ENCODE peak calls at places on chromosomes 4 and X, in eight cellular contexts. W is GM23248, I is mucosa of descending colon, J is neural progenitor cell, A is ovary, S is neuronal stem cell, L is SK-N-SH, V is uterus. K is an unnamed sample. For H3K9me3 and H3K4me1, the result is how much of the 10 kb centered on the place peaks cover.

GRCh38 chr4:25169446-25169845 is 9.2 kb upstream of the SEPSECS start:
- DNase-seq in V (no peak), J (no peak), A (no peak), L (no peak), S (no peak), W (no peak), I (no peak), K (no peak)

GRCh38 chr4:83993774-83994173 is 457.9 kb downstream of the GPAT3 start:
- DNase-seq in A (no peak), L (no peak), J (peak), I (no peak), W (no peak), S (no peak), V (no peak), K (no peak)

GRCh38 chrX:84219551-84219950 is 31.6 kb upstream of the RPS6KA6 start:
- DNase-seq in S (no peak), J (no peak), W (peak), A (no peak), I (no peak), L (no peak), V (no peak), K (no peak)

GRCh38 chr4:1501754-1502500 is 95.7 kb upstream of the NKX1-1 start:
- DNase-seq in S (no peak), I (no peak), L (no peak), J (no peak), V (peak), W (no peak), A (no peak), K (no peak)

GRCh38 chrX:4239650-4240540 is 526.4 kb upstream of the PRKX start:
- DNase-seq in W (no peak), L (no peak), A (no peak), J (no peak), V (no peak), I (no peak), S (no peak), K (no peak)

GRCh38 chr4:175271010-175271630 is 353.0 kb downstream of the ADAM29 start:
- DNase-seq in J (no peak), S (no peak), L (no peak), W (no peak), V (no peak), I (no peak), A (no peak), K (no peak)

GRCh38 chrX:41781500-41781899 is 57.5 kb downstream of the GPR82 start:
- DNase-seq in W (peak), V (no peak), A (no peak), J (peak), L (peak), I (peak), S (no peak), K (peak)

GRCh38 chr4:133095591-133095990 is 53.5 kb upstream of the PCDH10 start:
- DNase-seq in L (no peak), V (no peak), I (no peak), W (no peak), A (no peak), J (no peak), S (no peak), K (no peak)

GRCh38 chr4:66489783-66490452 is 819.6 kb upstream of the EPHA5 start:
- DNase-seq in W (no peak), L (no peak), J (no peak), A (no peak), S (no peak), V (no peak), I (no peak), K (no peak)

GRCh38 chr4:27006247-27006603 is 145.6 kb downstream of the STIM2 start:
- DNase-seq in L (no peak), J (no peak), I (no peak), V (no peak), A (no peak), W (peak), S (no peak), K (no peak)

GRCh38 chr4:169573889-169574288 is 38.5 kb downstream of the NEK1 start:
- DNase-seq in W (no peak), I (no peak), S (no peak), V (no peak), A (no peak), J (no peak), L (no peak), K (no peak)

GRCh38 chr4:128349921-128350320 is 62.3 kb upstream of the PGRMC2 start:
- DNase-seq in I (no peak), L (no peak), V (no peak), A (no peak), J (no peak), S (no peak), W (peak), K (no peak)

GRCh38 chr4:85177092-85177491 is 210.6 kb upstream of the WDFY3 start:
- DNase-seq in W (no peak), A (no peak), L (no peak), I (no peak), J (no peak), V (no peak), S (no peak), K (no peak)

GRCh38 chr4:158805628-158806471 is 37.0 kb downstream of the FNIP2 start:
- DNase-seq in L (peak), W (peak), J (no peak), V (no peak), S (no peak), I (peak), A (no peak), K (peak)

GRCh38 chrX:132750312-132751042 is 208.0 kb downstream of the HS6ST2 start:
- DNase-seq in S (no peak), W (no peak), A (no peak), I (no peak), J (no peak), V (no peak), L (no peak), K (no peak)

GRCh38 chrX:53678667-53679066 is 7.9 kb downstream of the HUWE1 start:
- DNase-seq in V (no peak), L (no peak), I (no peak), S (no peak), A (no peak), J (peak), W (peak), K (no peak)

GRCh38 chr4:4555916-4556315 is 14.1 kb upstream of the STX18 start:
- DNase-seq in I (no peak), S (no peak), V (no peak), L (no peak), W (peak), J (no peak), A (no peak), K (no peak)

GRCh38 chrX:19334945-19335626 is 8.6 kb upstream of the PDHA1 start:
- DNase-seq in J (peak), A (no peak), L (no peak), I (no peak), S (peak), W (no peak), V (no peak), K (peak)

GRCh38 chr4:140020457-140021361 is 133.3 kb downstream of the MAML3 start:
- DNase-seq in J (no peak), V (no peak), W (no peak), S (no peak), I (no peak), L (no peak), A (no peak), K (no peak)

GRCh38 chrX:39930777-39931553 is 166.8 kb downstream of the BCOR start:
- DNase-seq in V (no peak), L (no peak), J (no peak), I (no peak), S (no peak), A (no peak), W (no peak), K (no peak)

GRCh38 chrX:131305926-131306325 is 16.8 kb upstream of the IGSF1 start:
- DNase-seq in J (no peak), L (no peak), I (no peak), W (no peak), V (no peak), A (no peak), S (no peak), K (no peak)

GRCh38 chr4:11566440-11567022 is 137.8 kb upstream of the HS3ST1 start:
- DNase-seq in S (no peak), W (no peak), L (no peak), J (no peak), V (no peak), I (no peak), A (no peak), K (no peak)

GRCh38 chr4:10611673-10612072 is 72.9 kb downstream of the CLNK start:
- DNase-seq in L (no peak), S (no peak), V (no peak), W (peak), J (no peak), I (no peak), A (no peak), K (no peak)

GRCh38 chr4:126267689-126268088 is 952.9 kb downstream of the FAT4 start:
- DNase-seq in W (peak), L (no peak), J (no peak), S (no peak), A (no peak), V (no peak), I (no peak), K (no peak)

DNA sequence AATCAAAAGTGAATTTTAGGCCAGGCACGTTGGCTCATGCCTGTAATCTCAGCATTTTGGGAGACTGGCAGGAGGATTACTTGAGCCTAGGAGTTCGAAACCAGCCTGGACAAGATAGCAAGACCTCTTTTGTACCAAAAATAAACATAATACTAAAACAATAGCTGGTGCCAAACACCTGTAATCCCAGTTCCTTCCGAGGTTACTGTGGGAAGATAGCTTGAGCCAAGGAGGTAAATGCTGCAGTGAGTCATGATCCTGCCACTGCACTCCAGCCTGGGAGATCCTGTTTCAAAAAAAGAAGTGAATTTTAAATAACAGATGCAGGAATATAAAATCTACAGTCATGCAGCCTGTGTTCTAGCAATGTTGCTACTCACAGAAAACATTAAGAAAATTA is 488.3 kb downstream of the PPARGC1A start:
- DNase-seq in L (no peak), I (no peak), A (no peak), S (no peak), V (no peak), W (no peak), J (no peak), K (no peak)
- H3K9me3 ChIP-seq in L (under half), I (under half), A (under half), S (under half), V (under half), W (under half), J (under half), K (under half)

GRCh38 chr4:86976801-86977485 is 42.1 kb downstream of the AFF1 start:
- DNase-seq in A (no peak), J (no peak), S (no peak), L (no peak), V (no peak), I (no peak), W (no peak), K (no peak)
- H3K4me1 ChIP-seq in A (under half), J (under half), S (under half), L (under half), V (under half), I (under half), W (under half), K (under half)

DNA sequence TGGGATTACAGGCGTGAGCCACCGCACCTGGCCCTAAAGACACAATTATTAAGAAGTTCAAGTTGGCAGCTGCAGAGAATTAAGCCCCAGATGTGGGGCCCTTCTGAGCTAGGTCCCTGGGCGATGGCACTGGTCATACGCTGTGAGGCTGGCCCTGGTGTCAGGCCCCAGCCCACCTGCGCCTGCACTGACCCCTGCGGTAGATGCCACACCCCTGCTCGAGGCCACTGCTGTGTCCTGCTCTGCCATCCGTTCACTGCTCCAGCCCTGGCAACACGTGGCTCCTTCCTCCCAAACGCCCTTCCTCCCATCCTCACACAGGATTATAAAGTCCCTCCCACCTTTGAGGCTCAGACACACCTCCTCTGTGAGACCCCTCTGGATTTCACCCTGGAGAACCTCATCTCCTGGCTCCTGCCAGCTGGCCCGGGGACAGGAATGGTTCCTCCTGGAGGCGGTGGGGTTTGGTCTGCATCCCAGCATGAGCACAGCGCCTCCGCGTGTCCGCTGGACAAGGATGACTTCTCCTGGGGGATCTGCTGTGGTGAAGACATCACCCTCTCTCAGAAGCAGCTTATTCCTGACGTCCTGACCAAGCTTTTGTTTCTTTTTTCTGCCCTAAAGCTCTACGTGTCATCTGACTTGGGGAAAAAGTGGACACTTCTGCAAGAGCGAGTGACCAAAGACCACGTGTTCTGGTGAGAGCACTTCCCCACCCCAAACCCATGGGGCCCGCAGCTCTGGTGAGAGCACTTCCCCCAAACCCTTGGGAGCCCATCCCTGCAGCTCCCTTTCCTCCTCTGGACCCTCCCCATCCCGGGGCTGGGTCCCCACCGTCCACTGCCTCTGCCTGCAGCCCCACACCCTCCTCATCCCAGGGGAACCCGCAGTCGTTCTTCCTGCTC is 219.0 kb upstream of the PSAPL1 start:
- DNase-seq in J (no peak), A (peak), S (no peak), W (no peak), L (no peak), V (no peak), I (no peak), K (no peak)
- H3K4me3 ChIP-seq in J (no peak), A (no peak), S (no peak), W (no peak), L (no peak), V (no peak), I (no peak), K (no peak)

GRCh38 chrX:81729269-81729777 is 527.4 kb downstream of the SH3BGRL start:
- DNase-seq in W (no peak), L (no peak), S (no peak), V (no peak), A (no peak), I (no peak), J (no peak), K (peak)
- H3K9me3 ChIP-seq in W (under half), L (under half), S (under half), V (under half), A (under half), I (under half), J (under half), K (under half)

GRCh38 chr4:146040623-146041022 is 102.0 kb upstream of the ZNF827 start:
- DNase-seq in I (no peak), S (no peak), A (no peak), W (no peak), J (no peak), L (no peak), V (no peak), K (no peak)
- H3K4me1 ChIP-seq in I (under half), S (under half), A (under half), W (under half), J (under half), L (under half), V (under half), K (under half)